ENCODE peak calls at places on chromosomes 6 and 20, in nine cellular contexts. One of them, this sample, is unnamed.

GRCh38 chr20:38473353-38473795 is 731 bp downstream of the RALGAPB start:
- DNase-seq in CD8-positive, alpha-beta T cell: no peak
- DNase-seq in fibroblast of lung: peak; percentile 15
- DNase-seq in ovary: no peak
- DNase-seq in cardiac muscle cell: peak; percentile 58
- DNase-seq in GM23338: no peak
- DNase-seq in IMR-90: no peak
- DNase-seq in pancreas: no peak
- DNase-seq in upper lobe of right lung: no peak
- DNase-seq in this sample: no peak

GRCh38 chr20:62197801-62198200 is 15.0 kb downstream of the MTG2 start:
- DNase-seq in CD8-positive, alpha-beta T cell: no peak
- DNase-seq in pancreas: peak; percentile 48
- DNase-seq in GM23338: no peak
- DNase-seq in fibroblast of lung: no peak
- DNase-seq in cardiac muscle cell: no peak
- DNase-seq in ovary: no peak
- DNase-seq in upper lobe of right lung: no peak
- DNase-seq in IMR-90: no peak
- DNase-seq in this sample: no peak

GRCh38 chr6:139091859-139092258 is 43.0 kb upstream of the HECA start:
- DNase-seq in cardiac muscle cell: no peak
- DNase-seq in pancreas: no peak
- DNase-seq in GM23338: no peak
- DNase-seq in ovary: no peak
- DNase-seq in CD8-positive, alpha-beta T cell: no peak
- DNase-seq in upper lobe of right lung: no peak
- DNase-seq in fibroblast of lung: no peak
- DNase-seq in IMR-90: no peak
- DNase-seq in this sample: no peak

GRCh38 chr6:75266716-75267291 is 17.8 kb downstream of the TMEM30A start:
- DNase-seq in cardiac muscle cell: peak; percentile 54
- DNase-seq in ovary: no peak
- DNase-seq in IMR-90: peak; percentile 76
- DNase-seq in pancreas: no peak
- DNase-seq in upper lobe of right lung: no peak
- DNase-seq in GM23338: peak; percentile 71
- DNase-seq in fibroblast of lung: peak; percentile 80
- DNase-seq in CD8-positive, alpha-beta T cell: no peak
- DNase-seq in this sample: no peak

GRCh38 chr6:120764312-120764711 is 570.0 kb downstream of the TBC1D32 start:
- DNase-seq in CD8-positive, alpha-beta T cell: no peak
- DNase-seq in fibroblast of lung: no peak
- DNase-seq in IMR-90: no peak
- DNase-seq in cardiac muscle cell: no peak
- DNase-seq in pancreas: no peak
- DNase-seq in GM23338: peak; percentile 38
- DNase-seq in upper lobe of right lung: no peak
- DNase-seq in ovary: no peak
- DNase-seq in this sample: no peak

GRCh38 chr6:74871757-74872156 is 334.1 kb downstream of the COL12A1 start:
- DNase-seq in GM23338: no peak
- DNase-seq in CD8-positive, alpha-beta T cell: no peak
- DNase-seq in IMR-90: peak; percentile 63
- DNase-seq in pancreas: no peak
- DNase-seq in ovary: no peak
- DNase-seq in fibroblast of lung: no peak
- DNase-seq in upper lobe of right lung: no peak
- DNase-seq in cardiac muscle cell: no peak
- DNase-seq in this sample: no peak

GRCh38 chr6:142851601-142852000 is 93.4 kb downstream of the HIVEP2 start:
- DNase-seq in ovary: no peak
- DNase-seq in GM23338: no peak
- DNase-seq in fibroblast of lung: no peak
- DNase-seq in IMR-90: peak; percentile 38
- DNase-seq in cardiac muscle cell: no peak
- DNase-seq in upper lobe of right lung: no peak
- DNase-seq in CD8-positive, alpha-beta T cell: no peak
- DNase-seq in pancreas: no peak
- DNase-seq in this sample: no peak

GRCh38 chr20:59643616-59644061 is 39.3 kb downstream of the PHACTR3 start:
- DNase-seq in CD8-positive, alpha-beta T cell: no peak
- DNase-seq in IMR-90: no peak
- DNase-seq in upper lobe of right lung: no peak
- DNase-seq in ovary: no peak
- DNase-seq in cardiac muscle cell: no peak
- DNase-seq in fibroblast of lung: no peak
- DNase-seq in pancreas: no peak
- DNase-seq in GM23338: no peak
- DNase-seq in this sample: no peak

GRCh38 chr6:75143186-75143585 is 62.7 kb downstream of the COL12A1 start:
- DNase-seq in cardiac muscle cell: no peak
- DNase-seq in pancreas: no peak
- DNase-seq in ovary: no peak
- DNase-seq in fibroblast of lung: peak; percentile 83
- DNase-seq in upper lobe of right lung: no peak
- DNase-seq in CD8-positive, alpha-beta T cell: no peak
- DNase-seq in GM23338: no peak
- DNase-seq in IMR-90: peak; percentile 90
- DNase-seq in this sample: no peak

GRCh38 chr6:16585805-16586204 is 175.5 kb downstream of the ATXN1 start:
- DNase-seq in cardiac muscle cell: no peak
- DNase-seq in GM23338: no peak
- DNase-seq in pancreas: no peak
- DNase-seq in CD8-positive, alpha-beta T cell: no peak
- DNase-seq in ovary: no peak
- DNase-seq in upper lobe of right lung: no peak
- DNase-seq in fibroblast of lung: peak; percentile 16
- DNase-seq in IMR-90: no peak
- DNase-seq in this sample: no peak

GRCh38 chr6:108874470-108875160 is 26.4 kb downstream of the ARMC2 start:
- DNase-seq in fibroblast of lung: peak; percentile 42
- DNase-seq in cardiac muscle cell: no peak
- DNase-seq in pancreas: no peak
- DNase-seq in upper lobe of right lung: no peak
- DNase-seq in IMR-90: peak; percentile 46
- DNase-seq in ovary: no peak
- DNase-seq in CD8-positive, alpha-beta T cell: peak; percentile 29
- DNase-seq in GM23338: no peak
- DNase-seq in this sample: no peak

GRCh38 chr6:141874930-141875602 is 257.7 kb upstream of the GJE1 start:
- DNase-seq in GM23338: no peak
- DNase-seq in ovary: no peak
- DNase-seq in CD8-positive, alpha-beta T cell: no peak
- DNase-seq in IMR-90: peak; percentile 34
- DNase-seq in fibroblast of lung: peak; percentile 70
- DNase-seq in cardiac muscle cell: no peak
- DNase-seq in pancreas: no peak
- DNase-seq in upper lobe of right lung: no peak
- DNase-seq in this sample: no peak

GRCh38 chr6:159203304-159204005 is 34.3 kb downstream of the FNDC1 start:
- DNase-seq in pancreas: no peak
- DNase-seq in ovary: no peak
- DNase-seq in GM23338: no peak
- DNase-seq in cardiac muscle cell: no peak
- DNase-seq in IMR-90: peak; percentile 89
- DNase-seq in upper lobe of right lung: no peak
- DNase-seq in fibroblast of lung: peak; percentile 81
- DNase-seq in CD8-positive, alpha-beta T cell: no peak
- DNase-seq in this sample: peak; percentile 87

GRCh38 chr6:147654103-147654845 is 145.8 kb downstream of the SAMD5 start:
- DNase-seq in CD8-positive, alpha-beta T cell: no peak
- DNase-seq in pancreas: no peak
- DNase-seq in cardiac muscle cell: no peak
- DNase-seq in ovary: no peak
- DNase-seq in upper lobe of right lung: no peak
- DNase-seq in GM23338: no peak
- DNase-seq in fibroblast of lung: peak; percentile 11
- DNase-seq in IMR-90: peak; percentile 61
- DNase-seq in this sample: no peak

GRCh38 chr20:64106435-64106961 is 867 bp downstream of the NPBWR2 start:
- DNase-seq in ovary: no peak
- DNase-seq in fibroblast of lung: no peak
- DNase-seq in pancreas: peak; percentile 56
- DNase-seq in cardiac muscle cell: no peak
- DNase-seq in GM23338: peak; percentile 0
- DNase-seq in upper lobe of right lung: peak; percentile 59
- DNase-seq in IMR-90: no peak
- DNase-seq in CD8-positive, alpha-beta T cell: no peak
- DNase-seq in this sample: peak; percentile 45

GRCh38 chr6:94584211-94584610 is 993.1 kb upstream of the MANEA start:
- DNase-seq in fibroblast of lung: peak; percentile 1
- DNase-seq in IMR-90: no peak
- DNase-seq in upper lobe of right lung: no peak
- DNase-seq in pancreas: no peak
- DNase-seq in cardiac muscle cell: no peak
- DNase-seq in ovary: no peak
- DNase-seq in GM23338: no peak
- DNase-seq in CD8-positive, alpha-beta T cell: no peak
- DNase-seq in this sample: no peak

GRCh38 chr20:13790708-13791107 is 5.9 kb downstream of the NDUFAF5 start:
- DNase-seq in ovary: no peak
- DNase-seq in GM23338: no peak
- DNase-seq in IMR-90: no peak
- DNase-seq in pancreas: no peak
- DNase-seq in cardiac muscle cell: no peak
- DNase-seq in upper lobe of right lung: no peak
- DNase-seq in CD8-positive, alpha-beta T cell: no peak
- DNase-seq in fibroblast of lung: no peak
- DNase-seq in this sample: no peak

GRCh38 chr20:13799040-13799439 is 14.2 kb downstream of the NDUFAF5 start:
- DNase-seq in pancreas: no peak
- DNase-seq in fibroblast of lung: no peak
- DNase-seq in GM23338: no peak
- DNase-seq in CD8-positive, alpha-beta T cell: no peak
- DNase-seq in cardiac muscle cell: no peak
- DNase-seq in ovary: no peak
- DNase-seq in IMR-90: no peak
- DNase-seq in upper lobe of right lung: no peak
- DNase-seq in this sample: no peak

GRCh38 chr20:13791562-13792459 is 7.0 kb downstream of the NDUFAF5 start:
- DNase-seq in fibroblast of lung: no peak
- DNase-seq in cardiac muscle cell: peak; percentile 4
- DNase-seq in pancreas: no peak
- DNase-seq in ovary: no peak
- DNase-seq in CD8-positive, alpha-beta T cell: no peak
- DNase-seq in upper lobe of right lung: no peak
- DNase-seq in IMR-90: no peak
- DNase-seq in GM23338: no peak
- DNase-seq in this sample: no peak

GRCh38 chr20:13793001-13793400 is 8.2 kb downstream of the NDUFAF5 start:
- DNase-seq in IMR-90: no peak
- DNase-seq in GM23338: no peak
- DNase-seq in pancreas: no peak
- DNase-seq in upper lobe of right lung: no peak
- DNase-seq in fibroblast of lung: no peak
- DNase-seq in CD8-positive, alpha-beta T cell: no peak
- DNase-seq in cardiac muscle cell: no peak
- DNase-seq in ovary: no peak
- DNase-seq in this sample: no peak

GRCh38 chr20:13794667-13795066 is 9.8 kb downstream of the NDUFAF5 start:
- DNase-seq in CD8-positive, alpha-beta T cell: no peak
- DNase-seq in cardiac muscle cell: no peak
- DNase-seq in IMR-90: no peak
- DNase-seq in fibroblast of lung: no peak
- DNase-seq in GM23338: no peak
- DNase-seq in ovary: no peak
- DNase-seq in pancreas: no peak
- DNase-seq in upper lobe of right lung: no peak
- DNase-seq in this sample: no peak
- H3K36me3 ChIP-seq in CD8-positive, alpha-beta T cell: peaks cover 27% of the 10 kb centered on the region
- H3K36me3 ChIP-seq in cardiac muscle cell: peaks cover 68% of the 10 kb centered on the region
- H3K36me3 ChIP-seq in IMR-90: peaks cover 44% of the 10 kb centered on the region
- H3K36me3 ChIP-seq in fibroblast of lung: peaks cover 9% of the 10 kb centered on the region
- H3K36me3 ChIP-seq in GM23338: peaks cover 51% of the 10 kb centered on the region
- H3K36me3 ChIP-seq in ovary: no peaks in the 10 kb centered on the region
- H3K36me3 ChIP-seq in pancreas: peaks cover 14% of the 10 kb centered on the region
- H3K36me3 ChIP-seq in upper lobe of right lung: peaks cover 90% of the 10 kb centered on the region
- H3K36me3 ChIP-seq in this sample: peaks cover 79% of the 10 kb centered on the region

DNA sequence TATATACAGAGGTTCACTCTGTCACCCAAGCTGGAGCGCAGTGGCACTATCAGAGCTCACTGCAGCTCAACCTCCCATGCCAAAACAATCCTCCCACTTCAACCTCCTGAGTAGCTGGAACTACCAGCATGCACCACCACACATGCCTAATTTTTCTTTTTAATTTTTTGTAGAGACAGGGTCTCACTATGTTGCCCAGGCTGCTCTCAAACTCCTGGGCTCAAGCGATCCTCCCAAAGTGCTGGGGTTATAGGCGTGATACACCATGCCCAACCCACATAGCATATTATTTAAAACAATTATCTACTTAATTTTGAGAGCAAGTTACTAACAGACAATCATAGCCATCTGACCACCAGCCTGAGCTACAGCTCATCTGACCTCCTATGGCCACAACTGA is 459.9 kb upstream of the JARID2 start:
- DNase-seq in upper lobe of right lung: no peak
- DNase-seq in fibroblast of lung: no peak
- DNase-seq in CD8-positive, alpha-beta T cell: no peak
- DNase-seq in pancreas: no peak
- DNase-seq in ovary: no peak
- DNase-seq in GM23338: no peak
- DNase-seq in cardiac muscle cell: no peak
- DNase-seq in IMR-90: no peak
- DNase-seq in this sample: no peak
- H3K4me1 ChIP-seq in upper lobe of right lung: no peaks in the 10 kb centered on the region
- H3K4me1 ChIP-seq in fibroblast of lung: no peaks in the 10 kb centered on the region
- H3K4me1 ChIP-seq in CD8-positive, alpha-beta T cell: no peaks in the 10 kb centered on the region
- H3K4me1 ChIP-seq in pancreas: no peaks in the 10 kb centered on the region
- H3K4me1 ChIP-seq in ovary: no peaks in the 10 kb centered on the region
- H3K4me1 ChIP-seq in GM23338: peaks cover 41% of the 10 kb centered on the region
- H3K4me1 ChIP-seq in cardiac muscle cell: peaks cover 7% of the 10 kb centered on the region
- H3K4me1 ChIP-seq in IMR-90: no peaks in the 10 kb centered on the region
- H3K4me1 ChIP-seq in this sample: no peaks in the 10 kb centered on the region

GRCh38 chr6:29809249-29809648 is 18.4 kb upstream of the HLA-G start:
- DNase-seq in IMR-90: no peak
- DNase-seq in pancreas: no peak
- DNase-seq in ovary: no peak
- DNase-seq in CD8-positive, alpha-beta T cell: no peak
- DNase-seq in cardiac muscle cell: no peak
- DNase-seq in fibroblast of lung: no peak
- DNase-seq in upper lobe of right lung: no peak
- DNase-seq in GM23338: no peak
- DNase-seq in this sample: no peak
- H3K27ac ChIP-seq in IMR-90: no peak overlapping the region
- H3K27ac ChIP-seq in pancreas: no peak overlapping the region
- H3K27ac ChIP-seq in ovary: no peak overlapping the region
- H3K27ac ChIP-seq in CD8-positive, alpha-beta T cell: no peak overlapping the region
- H3K27ac ChIP-seq in cardiac muscle cell: no peak overlapping the region
- H3K27ac ChIP-seq in fibroblast of lung: no peak overlapping the region
- H3K27ac ChIP-seq in upper lobe of right lung: no peak overlapping the region
- H3K27ac ChIP-seq in GM23338: no peak overlapping the region
- H3K27ac ChIP-seq in this sample: no peak overlapping the region

DNA sequence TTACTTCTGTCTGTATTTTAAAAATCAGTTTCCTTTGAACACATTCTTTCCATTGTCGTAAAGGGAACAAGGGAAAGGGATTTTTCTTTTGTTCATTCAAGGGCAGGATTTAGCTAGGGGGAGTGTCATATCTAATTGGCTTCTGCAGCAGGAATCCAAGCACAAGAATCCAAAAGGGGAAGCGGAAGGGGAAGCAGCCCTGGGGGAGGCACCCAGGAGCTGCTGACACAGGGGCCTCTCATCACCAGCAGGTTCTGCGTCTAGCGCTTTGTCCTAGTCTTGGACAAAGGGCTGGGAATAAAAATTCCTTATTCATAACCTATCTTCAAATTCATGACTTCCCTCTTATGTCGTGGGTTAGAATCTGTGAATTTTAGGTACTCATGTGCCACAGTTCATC is 13.7 kb downstream of the RIPK1 start:
- DNase-seq in ovary: no peak
- DNase-seq in CD8-positive, alpha-beta T cell: no peak
- DNase-seq in cardiac muscle cell: no peak
- DNase-seq in pancreas: no peak
- DNase-seq in GM23338: no peak
- DNase-seq in upper lobe of right lung: no peak
- DNase-seq in fibroblast of lung: no peak
- DNase-seq in IMR-90: no peak
- DNase-seq in this sample: peak; percentile 48
- H3K36me3 ChIP-seq in ovary: no peaks in the 10 kb centered on the region
- H3K36me3 ChIP-seq in CD8-positive, alpha-beta T cell: peaks cover 58% of the 10 kb centered on the region
- H3K36me3 ChIP-seq in cardiac muscle cell: peaks cover 27% of the 10 kb centered on the region
- H3K36me3 ChIP-seq in pancreas: peaks cover 34% of the 10 kb centered on the region
- H3K36me3 ChIP-seq in GM23338: peaks cover 63% of the 10 kb centered on the region
- H3K36me3 ChIP-seq in upper lobe of right lung: peaks cover 97% of the 10 kb centered on the region
- H3K36me3 ChIP-seq in fibroblast of lung: peaks cover 11% of the 10 kb centered on the region
- H3K36me3 ChIP-seq in IMR-90: peaks cover 56% of the 10 kb centered on the region
- H3K36me3 ChIP-seq in this sample: peaks cover 87% of the 10 kb centered on the region